ENCODE peak calls at places on chromosomes 2 and 18, in seven cellular contexts. K is progenitor cell of endocrine pancreas; I is brain microvascular endothelial cell; O is ascending aorta; Y is cardiac muscle cell; S is CD8-positive, alpha-beta T cell; R is LNCaP clone FGC. C is an unnamed sample.

GRCh38 chr18:40911582-40912254 is 1043.3 kb upstream of the PIK3C3 start:
- DNase-seq in R (no peak), I (peak; percentile 28), S (no peak), K (no peak), O (no peak), Y (peak; percentile 65), C (no peak)

GRCh38 chr18:43278401-43278800 is 1.1 kb upstream of the SYT4 start:
- DNase-seq in S (no peak), R (no peak), I (no peak), Y (no peak), O (no peak), K (no peak), C (no peak)

GRCh38 chr2:113390133-113390849 is 47.2 kb upstream of the ZNG1B start:
- DNase-seq in R (peak; percentile 39), I (peak; percentile 79), S (peak; percentile 63), Y (peak; percentile 83), K (peak; percentile 58), O (no peak), C (no peak)

GRCh38 chr2:226378733-226379132 is 420.9 kb downstream of the IRS1 start:
- DNase-seq in K (no peak), Y (peak; percentile 44), S (no peak), R (peak; percentile 73), I (peak; percentile 72), O (no peak), C (no peak)

GRCh38 chr2:156219491-156220100 is 112.9 kb downstream of the NR4A2 start:
- DNase-seq in I (no peak), Y (no peak), R (no peak), K (no peak), S (no peak), O (no peak), C (no peak)

GRCh38 chr2:217890445-217890844 is 112.3 kb downstream of the TNS1 start:
- DNase-seq in Y (peak; percentile 94), O (no peak), R (no peak), S (no peak), K (no peak), I (peak; percentile 98), C (no peak)

GRCh38 chr18:36127866-36128845 is 984 bp downstream of the SLC39A6 start:
- DNase-seq in Y (peak; percentile 45), O (no peak), K (no peak), S (peak; percentile 14), I (peak; percentile 12), R (no peak), C (no peak)

GRCh38 chr2:139469985-139470384 is 689.8 kb upstream of the NXPH2 start:
- DNase-seq in Y (no peak), S (no peak), R (no peak), K (no peak), I (no peak), O (no peak), C (no peak)

GRCh38 chr2:99573624-99574251 is 83.9 kb upstream of the REV1 start:
- DNase-seq in I (no peak), K (no peak), O (no peak), R (no peak), S (no peak), Y (no peak), C (no peak)

GRCh38 chr2:206955253-206955652 is 15.9 kb downstream of the CPO start:
- DNase-seq in I (peak; percentile 18), Y (no peak), S (no peak), R (no peak), O (no peak), K (no peak), C (no peak)

GRCh38 chr2:102772659-102773058 is 10.8 kb downstream of the TMEM182 start:
- DNase-seq in S (no peak), O (no peak), I (no peak), Y (no peak), K (no peak), R (no peak), C (no peak)

GRCh38 chr2:39913648-39914456 is 134.8 kb upstream of the THUMPD2 start:
- DNase-seq in K (no peak), S (no peak), I (peak; percentile 66), Y (peak; percentile 86), R (peak; percentile 37), O (no peak), C (no peak)

GRCh38 chr2:64401501-64401880 is 52.5 kb upstream of the LGALSL start:
- DNase-seq in R (no peak), I (no peak), S (no peak), O (no peak), K (no peak), Y (no peak), C (no peak)

GRCh38 chr18:49664086-49664890 is 102.4 kb downstream of the LIPG start:
- DNase-seq in K (no peak), R (peak; percentile 50), I (no peak), S (no peak), O (no peak), Y (peak; percentile 37), C (no peak)

GRCh38 chr18:4844320-4844719 is 352.7 kb downstream of the AKAIN1 start:
- DNase-seq in I (no peak), S (no peak), O (no peak), Y (no peak), R (no peak), K (no peak), C (no peak)

GRCh38 chr2:16209799-16210198 is 269.4 kb downstream of the MYCN start:
- DNase-seq in R (no peak), O (no peak), S (no peak), K (no peak), I (no peak), Y (no peak), C (no peak)

GRCh38 chr2:29613792-29614266 is 307.6 kb downstream of the ALK start:
- DNase-seq in Y (no peak), I (no peak), O (no peak), S (no peak), R (no peak), K (no peak), C (no peak)

GRCh38 chr2:29615841-29616240 is 305.5 kb downstream of the ALK start:
- DNase-seq in O (no peak), Y (no peak), S (no peak), R (no peak), I (no peak), K (no peak), C (no peak)

GRCh38 chr2:29614295-29614830 is 307.0 kb downstream of the ALK start:
- DNase-seq in O (no peak), Y (no peak), S (no peak), I (no peak), K (no peak), R (no peak), C (no peak)

GRCh38 chr2:29616569-29616968 is 304.8 kb downstream of the ALK start:
- DNase-seq in O (no peak), R (no peak), S (no peak), I (no peak), Y (no peak), K (no peak), C (no peak)

GRCh38 chr2:29615183-29615582 is 306.2 kb downstream of the ALK start:
- DNase-seq in S (no peak), Y (no peak), O (no peak), K (no peak), I (no peak), R (peak; percentile 11), C (no peak)
- TF ChIP-seq CTCF in S (no peak), Y (no peak), O (no peak), K (no peak), I (no peak), R (no peak), C (no peak)

DNA sequence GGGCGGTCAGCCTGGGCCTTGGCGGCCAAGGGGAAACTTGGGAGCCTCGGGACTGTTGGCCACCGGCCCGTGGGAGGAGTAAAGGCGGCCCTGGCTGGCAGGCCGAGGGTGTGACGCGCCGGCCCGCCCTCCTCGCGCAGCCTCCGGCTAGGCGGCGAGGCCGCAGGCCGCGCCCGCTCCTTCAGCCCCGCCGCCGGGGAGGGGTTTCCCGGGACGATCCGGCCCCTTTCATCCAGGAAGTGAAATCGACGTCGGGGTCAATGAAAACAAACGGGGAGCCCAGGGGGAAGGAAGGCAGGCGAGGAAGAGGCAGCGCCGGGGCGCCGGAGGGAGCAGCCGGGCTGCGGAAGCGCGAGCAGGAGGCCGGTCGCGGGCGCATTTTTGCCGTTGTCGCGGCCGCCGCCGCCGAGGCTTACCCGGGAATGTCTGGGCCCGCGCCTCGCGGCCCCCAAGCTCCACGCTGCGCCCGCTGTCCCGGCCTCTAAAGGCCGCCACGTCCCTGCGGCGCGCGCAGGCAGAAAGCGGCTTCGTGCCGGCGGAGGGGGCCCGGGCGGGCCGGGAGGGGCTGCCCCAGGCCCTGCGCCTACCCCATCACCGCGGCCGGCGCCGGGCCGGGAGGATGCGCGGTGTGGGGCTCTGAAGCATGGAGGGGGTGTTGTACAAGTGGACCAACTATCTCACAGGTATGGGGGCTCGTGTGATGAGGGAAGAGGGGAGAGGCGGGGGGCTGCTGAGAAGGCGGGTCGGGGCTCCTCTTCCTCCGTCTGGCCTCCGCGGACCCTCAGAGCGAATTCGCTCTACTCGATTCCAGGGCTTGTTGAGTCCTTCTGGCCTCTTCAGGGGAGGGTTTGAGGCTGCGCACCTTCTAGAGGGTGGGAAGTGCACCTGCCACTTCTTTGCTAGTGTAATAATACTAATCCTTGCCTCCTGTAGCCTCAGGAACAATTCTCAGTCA is at the start of gene PLEKHA3:
- DNase-seq in R (no peak), I (peak; percentile 87), S (peak; percentile 78), Y (peak; percentile 99), O (peak; percentile 86), K (peak; percentile 82), C (peak; percentile 96)
- TF ChIP-seq CTCF in R (no peak), I (no peak), S (no peak), Y (no peak), O (no peak), K (no peak), C (no peak)

GRCh38 chr2:169980643-169981042 is 153.4 kb downstream of the UBR3 start:
- DNase-seq in S (no peak), R (no peak), O (no peak), Y (no peak), K (no peak), I (no peak), C (no peak)

GRCh38 chr2:169979025-169979424 is 151.8 kb downstream of the UBR3 start:
- DNase-seq in O (no peak), Y (no peak), K (no peak), I (no peak), R (no peak), S (no peak), C (no peak)

GRCh38 chr2:169982929-169983328 is 155.7 kb downstream of the UBR3 start:
- DNase-seq in Y (no peak), I (no peak), K (no peak), O (no peak), S (no peak), R (no peak), C (no peak)

GRCh38 chr2:169980001-169980400 is 152.7 kb downstream of the UBR3 start:
- DNase-seq in Y (peak; percentile 32), S (no peak), R (no peak), O (no peak), I (peak; percentile 64), K (no peak), C (no peak)

DNA sequence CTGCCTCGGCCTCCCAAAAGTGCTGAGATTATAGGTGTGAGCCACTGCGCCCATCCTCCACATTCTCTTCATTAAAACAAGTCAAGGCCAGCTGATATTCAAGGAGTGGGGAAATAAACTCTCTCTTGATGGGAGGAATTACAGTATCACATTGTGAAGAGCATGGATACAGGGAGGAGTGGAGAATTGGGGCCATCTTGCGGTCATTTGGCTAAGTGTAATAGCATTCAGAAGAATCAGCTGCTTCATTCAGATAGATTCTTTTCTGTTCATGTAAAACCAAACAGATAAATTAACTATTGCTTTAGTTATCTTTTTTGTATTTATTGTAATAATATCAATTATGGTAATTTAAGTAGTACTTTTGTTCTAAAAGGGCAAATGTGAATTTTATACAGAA is 156.3 kb downstream of the UBR3 start:
- DNase-seq in I (no peak), K (no peak), Y (no peak), R (no peak), O (no peak), S (no peak), C (no peak)
- TF ChIP-seq CTCF in I (peak; percentile 38), K (peak; percentile 31), Y (peak; percentile 14), R (no peak), O (no peak), S (no peak), C (no peak)

GRCh38 chr2:172084734-172085459 is 410 bp upstream of the DLX1 start:
- DNase-seq in Y (peak; percentile 95), O (peak; percentile 43), I (peak; percentile 90), S (no peak), K (no peak), R (peak; percentile 76), C (peak; percentile 72)
- TF ChIP-seq CTCF in Y (no peak), O (no peak), I (no peak), S (no peak), K (no peak), R (no peak), C (no peak)

C was measured in left lung.